ENCODE peak calls at places on chromosome 11, in six cellular contexts. One of them, this sample, is unnamed.

GRCh38 chr11:43937434-43938411 is 4.7 kb upstream of the C11orf96 start:
- DNase-seq in body of pancreas: no peak
- DNase-seq in AG04449: peak
- DNase-seq in psoas muscle: no peak
- DNase-seq in HCT116: peak
- DNase-seq in fibroblast of mammary gland: peak
- DNase-seq in this sample: no peak

GRCh38 chr11:118677977-118678376 is 1.5 kb downstream of the TREH start:
- DNase-seq in body of pancreas: no peak
- DNase-seq in AG04449: no peak
- DNase-seq in fibroblast of mammary gland: no peak
- DNase-seq in HCT116: no peak
- DNase-seq in psoas muscle: no peak
- DNase-seq in this sample: no peak

GRCh38 chr11:27614092-27614491 is 86.2 kb downstream of the BDNF start:
- DNase-seq in psoas muscle: no peak
- DNase-seq in fibroblast of mammary gland: no peak
- DNase-seq in HCT116: no peak
- DNase-seq in body of pancreas: no peak
- DNase-seq in AG04449: no peak
- DNase-seq in this sample: no peak

GRCh38 chr11:79449040-79449439 is 8.2 kb upstream of the TENM4 start:
- DNase-seq in fibroblast of mammary gland: no peak
- DNase-seq in HCT116: no peak
- DNase-seq in body of pancreas: no peak
- DNase-seq in psoas muscle: no peak
- DNase-seq in AG04449: no peak
- DNase-seq in this sample: no peak

GRCh38 chr11:23865341-23865975 is 631.4 kb upstream of the LUZP2 start:
- DNase-seq in body of pancreas: no peak
- DNase-seq in fibroblast of mammary gland: peak
- DNase-seq in AG04449: no peak
- DNase-seq in psoas muscle: no peak
- DNase-seq in HCT116: no peak
- DNase-seq in this sample: no peak

GRCh38 chr11:85423331-85423730 is 203.8 kb downstream of the DLG2 start:
- DNase-seq in fibroblast of mammary gland: no peak
- DNase-seq in HCT116: no peak
- DNase-seq in psoas muscle: no peak
- DNase-seq in body of pancreas: no peak
- DNase-seq in AG04449: no peak
- DNase-seq in this sample: no peak

GRCh38 chr11:30775123-30775522 is 189.0 kb upstream of the MPPED2 start:
- DNase-seq in HCT116: no peak
- DNase-seq in body of pancreas: no peak
- DNase-seq in fibroblast of mammary gland: no peak
- DNase-seq in AG04449: no peak
- DNase-seq in psoas muscle: no peak
- DNase-seq in this sample: no peak

GRCh38 chr11:99383628-99384300 is 363.0 kb downstream of the CNTN5 start:
- DNase-seq in body of pancreas: no peak
- DNase-seq in psoas muscle: no peak
- DNase-seq in HCT116: no peak
- DNase-seq in fibroblast of mammary gland: no peak
- DNase-seq in AG04449: no peak
- DNase-seq in this sample: no peak

GRCh38 chr11:11279956-11280689 is 72.9 kb downstream of the CSNK2A3 start:
- DNase-seq in body of pancreas: no peak
- DNase-seq in psoas muscle: no peak
- DNase-seq in fibroblast of mammary gland: no peak
- DNase-seq in HCT116: no peak
- DNase-seq in AG04449: no peak
- DNase-seq in this sample: peak

GRCh38 chr11:72741429-72741833 is 10.8 kb downstream of the ARAP1 start:
- DNase-seq in HCT116: no peak
- DNase-seq in fibroblast of mammary gland: no peak
- DNase-seq in body of pancreas: no peak
- DNase-seq in AG04449: no peak
- DNase-seq in psoas muscle: peak
- DNase-seq in this sample: peak

GRCh38 chr11:69881467-69882269 is 62.5 kb upstream of the FGF3 start:
- DNase-seq in psoas muscle: no peak
- DNase-seq in fibroblast of mammary gland: no peak
- DNase-seq in HCT116: no peak
- DNase-seq in AG04449: no peak
- DNase-seq in body of pancreas: no peak
- DNase-seq in this sample: no peak

GRCh38 chr11:29251738-29252137 is 765.1 kb downstream of the KCNA4 start:
- DNase-seq in HCT116: no peak
- DNase-seq in body of pancreas: no peak
- DNase-seq in AG04449: no peak
- DNase-seq in psoas muscle: no peak
- DNase-seq in fibroblast of mammary gland: no peak
- DNase-seq in this sample: peak

GRCh38 chr11:107669893-107670601 is 41.8 kb downstream of the SLN start:
- DNase-seq in AG04449: no peak
- DNase-seq in body of pancreas: no peak
- DNase-seq in HCT116: no peak
- DNase-seq in psoas muscle: no peak
- DNase-seq in fibroblast of mammary gland: no peak
- DNase-seq in this sample: no peak

GRCh38 chr11:59891781-59892181 is 13.2 kb downstream of the OOSP3 start:
- DNase-seq in AG04449: no peak
- DNase-seq in psoas muscle: no peak
- DNase-seq in fibroblast of mammary gland: no peak
- DNase-seq in body of pancreas: no peak
- DNase-seq in HCT116: no peak
- DNase-seq in this sample: no peak

GRCh38 chr11:57597461-57597892 is at the start of gene SERPING1:
- DNase-seq in fibroblast of mammary gland: peak
- DNase-seq in AG04449: no peak
- DNase-seq in psoas muscle: peak
- DNase-seq in HCT116: no peak
- DNase-seq in body of pancreas: peak
- DNase-seq in this sample: no peak

GRCh38 chr11:79088967-79089366 is 351.9 kb downstream of the TENM4 start:
- DNase-seq in AG04449: no peak
- DNase-seq in psoas muscle: no peak
- DNase-seq in body of pancreas: no peak
- DNase-seq in HCT116: no peak
- DNase-seq in fibroblast of mammary gland: no peak
- DNase-seq in this sample: no peak

GRCh38 chr11:125165111-125165663 is 636 bp downstream of the PKNOX2 start:
- DNase-seq in AG04449: no peak
- DNase-seq in body of pancreas: peak
- DNase-seq in fibroblast of mammary gland: peak
- DNase-seq in HCT116: no peak
- DNase-seq in psoas muscle: peak
- DNase-seq in this sample: no peak

GRCh38 chr11:104609297-104609696 is 289.0 kb downstream of the CASP12 start:
- DNase-seq in HCT116: peak
- DNase-seq in psoas muscle: no peak
- DNase-seq in AG04449: no peak
- DNase-seq in body of pancreas: peak
- DNase-seq in fibroblast of mammary gland: peak
- DNase-seq in this sample: peak

GRCh38 chr11:34395916-34396555 is 38.2 kb upstream of the ABTB2 start:
- DNase-seq in AG04449: no peak
- DNase-seq in psoas muscle: no peak
- DNase-seq in fibroblast of mammary gland: peak
- DNase-seq in body of pancreas: no peak
- DNase-seq in HCT116: no peak
- DNase-seq in this sample: no peak

GRCh38 chr11:134575504-134576230 is 163.6 kb upstream of the B3GAT1 start:
- DNase-seq in body of pancreas: no peak
- DNase-seq in psoas muscle: no peak
- DNase-seq in AG04449: no peak
- DNase-seq in HCT116: no peak
- DNase-seq in fibroblast of mammary gland: no peak
- DNase-seq in this sample: no peak

GRCh38 chr11:90629251-90629806 is 406.5 kb upstream of the CHORDC1 start:
- DNase-seq in body of pancreas: no peak
- DNase-seq in HCT116: no peak
- DNase-seq in psoas muscle: no peak
- DNase-seq in AG04449: no peak
- DNase-seq in fibroblast of mammary gland: no peak
- DNase-seq in this sample: no peak

GRCh38 chr11:1276061-1276790 is 33.2 kb downstream of the TOLLIP start:
- DNase-seq in body of pancreas: no peak
- DNase-seq in fibroblast of mammary gland: no peak
- DNase-seq in HCT116: no peak
- DNase-seq in AG04449: no peak
- DNase-seq in psoas muscle: no peak
- DNase-seq in this sample: no peak

GRCh38 chr11:11706022-11706421 is 84.2 kb upstream of the GALNT18 start:
- DNase-seq in HCT116: peak
- DNase-seq in fibroblast of mammary gland: peak
- DNase-seq in AG04449: no peak
- DNase-seq in body of pancreas: no peak
- DNase-seq in psoas muscle: no peak
- DNase-seq in this sample: no peak

GRCh38 chr11:68028802-68029475 is 1.5 kb upstream of the NDUFS8 start:
- DNase-seq in body of pancreas: no peak
- DNase-seq in HCT116: no peak
- DNase-seq in psoas muscle: no peak
- DNase-seq in fibroblast of mammary gland: peak
- DNase-seq in AG04449: no peak
- DNase-seq in this sample: no peak

GRCh38 chr11:102256251-102256650 is 61.0 kb upstream of the BIRC3 start:
- DNase-seq in psoas muscle: no peak
- DNase-seq in fibroblast of mammary gland: peak
- DNase-seq in body of pancreas: no peak
- DNase-seq in HCT116: no peak
- DNase-seq in AG04449: no peak
- DNase-seq in this sample: no peak

GRCh38 chr11:48170840-48171233 is 45.8 kb upstream of the OR4B1 start:
- DNase-seq in psoas muscle: no peak
- DNase-seq in body of pancreas: no peak
- DNase-seq in AG04449: no peak
- DNase-seq in fibroblast of mammary gland: peak
- DNase-seq in HCT116: no peak
- DNase-seq in this sample: peak

GRCh38 chr11:38089728-38090127 is 1491.7 kb upstream of the RAG2 start:
- DNase-seq in body of pancreas: no peak
- DNase-seq in fibroblast of mammary gland: no peak
- DNase-seq in psoas muscle: no peak
- DNase-seq in AG04449: no peak
- DNase-seq in HCT116: no peak
- DNase-seq in this sample: no peak

GRCh38 chr11:119339581-119340334 is 925 bp downstream of the C1QTNF5 start:
- DNase-seq in fibroblast of mammary gland: peak
- DNase-seq in psoas muscle: peak
- DNase-seq in body of pancreas: peak
- DNase-seq in AG04449: no peak
- DNase-seq in HCT116: no peak
- DNase-seq in this sample: no peak

GRCh38 chr11:130706572-130706971 is 209.7 kb downstream of the SNX19 start:
- DNase-seq in AG04449: peak
- DNase-seq in fibroblast of mammary gland: peak
- DNase-seq in psoas muscle: no peak
- DNase-seq in HCT116: no peak
- DNase-seq in body of pancreas: no peak
- DNase-seq in this sample: no peak

GRCh38 chr11:117459121-117459978 is 131.7 kb downstream of the CEP164 start:
- DNase-seq in fibroblast of mammary gland: no peak
- DNase-seq in body of pancreas: no peak
- DNase-seq in psoas muscle: no peak
- DNase-seq in HCT116: no peak
- DNase-seq in AG04449: no peak
- DNase-seq in this sample: no peak
- H3K4me3 ChIP-seq in fibroblast of mammary gland: no peak
- H3K4me3 ChIP-seq in body of pancreas: no peak
- H3K4me3 ChIP-seq in psoas muscle: no peak
- H3K4me3 ChIP-seq in HCT116: no peak
- H3K4me3 ChIP-seq in AG04449: no peak
- H3K4me3 ChIP-seq in this sample: no peak

DNA sequence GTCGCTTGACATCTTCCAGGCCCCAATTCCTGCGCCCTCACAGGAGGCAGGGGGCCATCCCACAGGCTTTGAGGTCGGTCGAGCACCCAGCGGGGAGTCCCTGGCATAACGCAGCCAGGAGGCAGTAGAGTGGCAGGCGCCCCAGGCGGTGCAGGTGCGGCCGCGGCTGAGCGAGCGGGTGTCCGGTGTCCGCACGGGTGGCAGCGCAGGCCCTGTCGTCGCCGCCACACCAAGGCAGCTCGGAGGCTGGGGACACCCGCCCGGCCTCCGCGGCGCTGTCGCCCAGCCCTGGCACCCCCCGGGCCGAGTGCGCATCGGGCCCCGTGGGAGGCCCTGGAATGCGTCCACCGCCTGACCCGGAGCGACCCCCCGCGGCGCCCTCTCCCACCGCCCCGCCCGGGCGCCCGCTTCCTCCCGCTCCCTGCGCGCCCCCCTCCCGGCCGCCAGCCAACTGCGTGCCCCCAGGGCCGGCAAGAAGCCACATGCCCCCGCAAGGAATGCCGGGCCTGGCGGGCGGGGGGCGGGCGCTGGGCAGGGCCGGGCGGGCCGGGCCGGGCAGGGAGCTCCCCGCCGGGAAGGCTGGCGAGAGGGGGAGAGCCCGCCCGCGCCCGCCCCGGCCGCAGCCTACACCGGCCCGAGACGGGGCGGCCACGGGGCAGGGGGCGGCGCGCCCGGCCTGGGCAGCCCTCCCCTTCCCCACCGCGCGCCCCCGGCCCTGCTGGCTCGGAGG is 33.9 kb downstream of the PRDM11 start:
- DNase-seq in body of pancreas: peak
- DNase-seq in fibroblast of mammary gland: no peak
- DNase-seq in psoas muscle: peak
- DNase-seq in AG04449: no peak
- DNase-seq in HCT116: peak
- DNase-seq in this sample: peak
- TF ChIP-seq CTCF in body of pancreas: peak
- TF ChIP-seq CTCF in fibroblast of mammary gland: peak
- TF ChIP-seq CTCF in psoas muscle: peak
- TF ChIP-seq CTCF in AG04449: peak
- TF ChIP-seq CTCF in HCT116: no peak
- TF ChIP-seq CTCF in this sample: peak

GRCh38 chr11:47106839-47107520 is 69.7 kb downstream of the ARFGAP2 start:
- DNase-seq in body of pancreas: no peak
- DNase-seq in AG04449: no peak
- DNase-seq in HCT116: no peak
- DNase-seq in psoas muscle: no peak
- DNase-seq in fibroblast of mammary gland: no peak
- DNase-seq in this sample: no peak
- H3K4me3 ChIP-seq in body of pancreas: no peak
- H3K4me3 ChIP-seq in AG04449: no peak
- H3K4me3 ChIP-seq in HCT116: no peak
- H3K4me3 ChIP-seq in psoas muscle: no peak
- H3K4me3 ChIP-seq in fibroblast of mammary gland: no peak
- H3K4me3 ChIP-seq in this sample: no peak

DNA sequence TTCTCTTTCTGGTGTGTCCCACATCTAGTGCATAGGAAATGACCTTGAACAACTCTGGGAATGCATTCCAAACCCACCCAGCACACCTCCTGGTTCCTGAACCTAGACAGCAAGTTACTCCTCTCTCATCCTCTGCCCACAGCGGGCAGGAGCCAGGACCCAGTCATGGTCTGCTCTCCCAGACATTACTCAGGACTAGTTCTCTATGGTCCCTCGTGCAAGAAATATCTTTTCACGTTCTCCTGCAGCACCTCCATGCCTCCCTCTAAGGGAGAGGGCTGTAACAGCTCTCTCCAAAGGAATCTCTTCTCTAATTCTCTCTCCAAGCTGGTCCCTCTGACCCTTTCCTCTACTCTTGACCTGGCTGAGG is 57.9 kb upstream of the PRSS23 start:
- DNase-seq in AG04449: no peak
- DNase-seq in fibroblast of mammary gland: no peak
- DNase-seq in psoas muscle: no peak
- DNase-seq in body of pancreas: no peak
- DNase-seq in HCT116: no peak
- DNase-seq in this sample: no peak
- TF ChIP-seq CTCF in AG04449: no peak
- TF ChIP-seq CTCF in fibroblast of mammary gland: no peak
- TF ChIP-seq CTCF in psoas muscle: no peak
- TF ChIP-seq CTCF in body of pancreas: no peak
- TF ChIP-seq CTCF in HCT116: no peak
- TF ChIP-seq CTCF in this sample: no peak

This sample was measured in GM12865.